ENCODE peak calls at places on chromosomes 11 and 22, in four cellular contexts. P, Y, H and T are unnamed samples.

GRCh38 chr22:39518996-39519680 is 1.2 kb upstream of the ATF4 start:
- DNase-seq in P (peak), Y (no peak), H (peak), T (peak)

GRCh38 chr11:115462757-115463156 is 41.5 kb downstream of the CADM1 start:
- DNase-seq in P (no peak), Y (no peak), H (no peak), T (no peak)

GRCh38 chr11:114027396-114027795 is 32.1 kb upstream of the ZBTB16 start:
- DNase-seq in P (no peak), Y (no peak), H (no peak), T (no peak)

GRCh38 chr11:13000116-13000515 is 9.0 kb upstream of the RASSF10 start:
- DNase-seq in P (no peak), Y (no peak), H (no peak), T (no peak)

GRCh38 chr11:27934830-27935145 is 173.2 kb downstream of the KIF18A start:
- DNase-seq in P (no peak), Y (no peak), H (no peak), T (no peak)

GRCh38 chr11:77422690-77423089 is 51.2 kb downstream of the PAK1 start:
- DNase-seq in P (no peak), Y (no peak), H (no peak), T (no peak)

GRCh38 chr22:42611076-42611475 is 3.6 kb downstream of the POLDIP3 start:
- DNase-seq in P (no peak), Y (no peak), H (no peak), T (no peak)

GRCh38 chr11:12175694-12176241 is 65.4 kb downstream of the MICAL2 start:
- DNase-seq in P (no peak), Y (no peak), H (no peak), T (no peak)

GRCh38 chr11:44311339-44312261 is 1.7 kb upstream of the ALX4 start:
- DNase-seq in P (no peak), Y (no peak), H (no peak), T (peak)